ENCODE peak calls at places on chromosome 13, in six cellular contexts. H is HCT116; P is colonic mucosa; V is neuronal stem cell; U is effector memory CD4-positive, alpha-beta T cell; A is cardiac muscle cell. B is an unnamed sample.

GRCh38 chr13:114067886-114068722 is 64.3 kb downstream of the RASA3 start:
- DNase-seq in U (no peak), P (no peak), H (no peak), V (no peak), A (no peak), B (no peak)

GRCh38 chr13:91347996-91348905 is 764 bp downstream of the MIR17HG start:
- DNase-seq in A (peak; percentile 91), H (no peak), V (peak; percentile 18), U (peak; percentile 43), P (peak; percentile 51), B (peak; percentile 93)

GRCh38 chr13:103965506-103966243 is 899.5 kb upstream of the SLC10A2 start:
- DNase-seq in H (no peak), U (no peak), P (no peak), A (no peak), V (no peak), B (no peak)

GRCh38 chr13:93867481-93867880 is 612.0 kb downstream of the DCT start:
- DNase-seq in A (no peak), P (no peak), H (no peak), V (no peak), U (no peak), B (no peak)

GRCh38 chr13:43939149-43939548 is 59.4 kb downstream of the LACC1 start:
- DNase-seq in U (no peak), V (no peak), A (no peak), H (no peak), P (peak; percentile 23), B (no peak)

GRCh38 chr13:43787518-43787891 is 733 bp upstream of the ENOX1 start:
- DNase-seq in V (no peak), P (no peak), H (no peak), A (no peak), U (no peak), B (no peak)

GRCh38 chr13:46057251-46058015 is 4.9 kb upstream of the ZC3H13 start:
- DNase-seq in P (no peak), H (no peak), V (no peak), A (no peak), U (no peak), B (no peak)

GRCh38 chr13:80249906-80250513 is 90.9 kb downstream of the SPRY2 start:
- DNase-seq in V (no peak), U (no peak), A (no peak), H (no peak), P (no peak), B (no peak)

GRCh38 chr13:24127116-24127631 is 33.3 kb upstream of the SPATA13 start:
- DNase-seq in U (no peak), P (peak; percentile 82), H (no peak), V (no peak), A (no peak), B (no peak)

GRCh38 chr13:71866173-71867091 is 572 bp downstream of the DACH1 start:
- DNase-seq in V (no peak), H (no peak), A (peak; percentile 72), U (no peak), P (peak; percentile 40), B (no peak)

GRCh38 chr13:93108111-93108581 is 118.5 kb upstream of the GPC6 start:
- DNase-seq in V (no peak), H (no peak), P (no peak), A (no peak), U (no peak), B (no peak)

GRCh38 chr13:44180876-44181536 is 192.6 kb upstream of the SERP2 start:
- DNase-seq in A (no peak), P (no peak), V (no peak), H (no peak), U (no peak), B (no peak)

GRCh38 chr13:31925079-31925478 is 106.5 kb upstream of the FRY start:
- DNase-seq in A (no peak), P (no peak), H (no peak), U (no peak), V (no peak), B (no peak)

GRCh38 chr13:106104281-106104901 is 431.1 kb downstream of the EFNB2 start:
- DNase-seq in A (no peak), U (no peak), H (peak; percentile 78), V (peak; percentile 42), P (no peak), B (no peak)

GRCh38 chr13:113397606-113398425 is 33.9 kb upstream of the GRTP1 start:
- DNase-seq in P (no peak), V (no peak), A (peak; percentile 42), H (no peak), U (no peak), B (no peak)

GRCh38 chr13:19634129-19634740 is 776 bp downstream of the MPHOSPH8 start:
- DNase-seq in U (no peak), P (no peak), V (no peak), A (peak; percentile 33), H (no peak), B (peak; percentile 23)

GRCh38 chr13:77555246-77555645 is 19.7 kb downstream of the SCEL start:
- DNase-seq in U (no peak), P (no peak), H (no peak), V (no peak), A (no peak), B (no peak)

GRCh38 chr13:37640499-37640898 is 41.9 kb upstream of the POSTN start:
- DNase-seq in U (no peak), H (no peak), A (peak; percentile 46), V (no peak), P (no peak), B (peak; percentile 18)

GRCh38 chr13:113547248-113547971 is 37.1 kb upstream of the TFDP1 start:
- DNase-seq in P (peak; percentile 16), V (no peak), A (no peak), H (no peak), U (no peak), B (no peak)

GRCh38 chr13:62049992-62050391 is 634.3 kb upstream of the PCDH20 start:
- DNase-seq in A (no peak), U (no peak), V (no peak), H (no peak), P (no peak), B (no peak)

GRCh38 chr13:66534561-66534960 is 695.6 kb downstream of the PCDH9 start:
- DNase-seq in H (no peak), A (no peak), U (no peak), P (no peak), V (no peak), B (no peak)

GRCh38 chr13:113220877-113221276 is 11.5 kb downstream of the CUL4A start:
- DNase-seq in V (no peak), P (no peak), A (no peak), U (no peak), H (no peak), B (no peak)

GRCh38 chr13:72004975-72005374 is 138.0 kb upstream of the DACH1 start:
- DNase-seq in H (no peak), A (no peak), P (no peak), V (peak; percentile 8), U (no peak), B (no peak)

GRCh38 chr13:96780105-96780504 is 214.2 kb downstream of the OXGR1 start:
- DNase-seq in U (no peak), V (no peak), P (no peak), H (no peak), A (no peak), B (no peak)

GRCh38 chr13:101406787-101407186 is 9.5 kb downstream of the NALCN start:
- DNase-seq in P (no peak), U (no peak), H (no peak), V (no peak), A (no peak), B (no peak)

DNA sequence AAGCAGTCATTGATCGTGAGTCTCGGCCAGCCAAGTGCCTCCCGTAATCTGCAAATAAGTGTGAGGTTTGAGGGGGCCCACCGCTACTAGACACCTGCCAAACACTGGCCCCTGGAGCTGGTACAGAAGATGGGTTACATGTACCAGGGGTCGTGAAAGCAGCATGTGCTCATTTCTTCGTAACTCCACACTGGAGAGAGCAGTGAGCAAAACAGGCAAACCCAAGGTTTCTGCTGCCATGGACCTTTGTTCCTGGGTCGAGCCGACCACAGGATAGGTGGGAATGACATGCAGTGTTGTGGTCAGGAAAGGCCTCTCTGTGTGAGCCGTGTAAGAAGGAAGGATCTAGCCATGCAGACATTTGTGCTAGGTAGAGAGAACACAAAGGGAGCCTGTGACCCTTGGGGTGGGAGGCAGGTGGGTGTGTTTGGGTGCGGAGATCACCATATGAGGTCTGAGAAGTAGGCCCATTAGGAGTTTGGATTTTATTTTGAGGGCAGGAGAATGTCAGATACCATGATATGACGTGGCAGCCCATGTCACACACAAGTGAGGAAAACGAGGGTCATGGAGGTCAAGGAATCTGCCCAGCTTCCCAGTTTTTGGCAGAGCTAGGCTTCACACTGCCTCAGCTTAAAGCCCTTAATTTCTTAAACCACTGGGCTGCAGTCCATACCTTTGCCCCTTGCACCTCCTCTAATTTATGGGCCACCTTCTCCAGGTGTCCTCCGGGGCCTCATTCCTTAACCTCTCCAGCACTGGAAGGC is 915 bp downstream of the GTF3A start:
- DNase-seq in H (no peak), P (peak; percentile 40), U (no peak), V (no peak), A (no peak), B (peak; percentile 22)
- H3K4me3 ChIP-seq in H (peak overlapping the region; percentile 63), P (peak overlapping the region; percentile 65), U (peak overlapping the region; percentile 39), V (peak overlapping the region; percentile 91), A (peak overlapping the region; percentile 63), B (peak overlapping the region; percentile 94)

DNA sequence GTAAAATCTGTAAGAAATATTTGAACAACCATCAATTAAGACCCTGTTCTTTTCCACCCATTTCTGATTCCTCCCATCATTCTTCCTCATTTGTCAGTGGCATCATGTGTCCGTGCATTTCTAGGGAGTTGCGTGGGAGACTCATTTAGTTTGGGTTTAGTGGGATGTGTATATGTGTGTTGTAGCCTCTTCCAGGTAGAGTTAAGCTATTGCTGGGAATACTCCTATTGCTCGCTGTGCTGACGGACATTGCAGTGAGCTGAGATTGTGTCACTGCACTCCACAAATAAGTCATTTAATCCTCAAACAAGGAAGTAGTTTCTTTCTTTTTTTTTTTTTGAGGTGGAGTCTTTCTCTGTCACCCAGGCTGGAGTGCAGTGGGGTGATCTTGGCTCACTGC is 42.1 kb upstream of the RCBTB2 start:
- DNase-seq in A (no peak), P (no peak), U (no peak), V (no peak), H (no peak), B (no peak)
- H3K4me1 ChIP-seq in A (peaks cover 3% of the 10 kb centered on the region), P (no peaks in the 10 kb centered on the region), U (peaks cover 25% of the 10 kb centered on the region), V (peaks cover 3% of the 10 kb centered on the region), H (no peaks in the 10 kb centered on the region), B (peaks cover 74% of the 10 kb centered on the region)

GRCh38 chr13:21316376-21316775 is 139.9 kb downstream of the MRPL57 start:
- DNase-seq in A (no peak), H (no peak), U (no peak), V (no peak), P (no peak), B (no peak)

GRCh38 chr13:21320642-21321034 is 138.5 kb downstream of the ZDHHC20 start:
- DNase-seq in P (no peak), U (no peak), A (no peak), V (no peak), H (no peak), B (no peak)

GRCh38 chr13:21319869-21320641 is 139.0 kb downstream of the ZDHHC20 start:
- DNase-seq in H (no peak), P (no peak), A (no peak), U (no peak), V (no peak), B (no peak)

GRCh38 chr13:21321269-21321668 is 137.8 kb downstream of the ZDHHC20 start:
- DNase-seq in H (no peak), V (no peak), U (no peak), A (no peak), P (no peak), B (no peak)

GRCh38 chr13:21318891-21319532 is 140.1 kb downstream of the ZDHHC20 start:
- DNase-seq in H (no peak), A (no peak), P (no peak), V (no peak), U (no peak), B (no peak)
- H3K4me3 ChIP-seq in H (no peak overlapping the region), A (no peak overlapping the region), P (no peak overlapping the region), V (no peak overlapping the region), U (no peak overlapping the region), B (no peak overlapping the region)

GRCh38 chr13:50911937-50912624 is 2.5 kb downstream of the RNASEH2B start:
- DNase-seq in A (peak; percentile 94), P (peak; percentile 96), H (peak; percentile 80), V (peak; percentile 85), U (peak; percentile 67), B (peak; percentile 98)
- H3K4me1 ChIP-seq in A (peaks cover 35% of the 10 kb centered on the region), P (no peaks in the 10 kb centered on the region), H (peaks cover 25% of the 10 kb centered on the region), V (peaks cover 11% of the 10 kb centered on the region), U (peaks cover 30% of the 10 kb centered on the region), B (peaks cover 77% of the 10 kb centered on the region)